ENCODE peak calls at places on chromosomes 4 and X, in five cellular contexts. One of them, this sample, is unnamed.

GRCh38 chr4:146095091-146095690 is 80.3 kb upstream of the LSM6 start:
- DNase-seq in cardiac muscle cell: peak
- DNase-seq in pancreas: no peak
- DNase-seq in fibroblast of lung: peak
- DNase-seq in fibroblast of pulmonary artery: peak
- DNase-seq in this sample: no peak

GRCh38 chr4:2799971-2800690 is 7.2 kb downstream of the SH3BP2 start:
- DNase-seq in cardiac muscle cell: no peak
- DNase-seq in pancreas: peak
- DNase-seq in fibroblast of lung: no peak
- DNase-seq in fibroblast of pulmonary artery: no peak
- DNase-seq in this sample: peak

GRCh38 chrX:12269484-12269883 is 131.2 kb downstream of the FRMPD4 start:
- DNase-seq in cardiac muscle cell: no peak
- DNase-seq in pancreas: no peak
- DNase-seq in fibroblast of lung: no peak
- DNase-seq in fibroblast of pulmonary artery: peak
- DNase-seq in this sample: no peak

GRCh38 chrX:12984629-12985303 is 9.9 kb downstream of the TMSB4X start:
- DNase-seq in cardiac muscle cell: peak
- DNase-seq in pancreas: peak
- DNase-seq in fibroblast of lung: peak
- DNase-seq in fibroblast of pulmonary artery: peak
- DNase-seq in this sample: no peak

GRCh38 chrX:149453030-149453429 is 52.1 kb downstream of the IDS start:
- DNase-seq in cardiac muscle cell: peak
- DNase-seq in pancreas: no peak
- DNase-seq in fibroblast of lung: peak
- DNase-seq in fibroblast of pulmonary artery: peak
- DNase-seq in this sample: no peak

GRCh38 chr4:140061883-140062282 is 92.1 kb downstream of the MAML3 start:
- DNase-seq in cardiac muscle cell: no peak
- DNase-seq in pancreas: no peak
- DNase-seq in fibroblast of lung: no peak
- DNase-seq in fibroblast of pulmonary artery: no peak
- DNase-seq in this sample: no peak

GRCh38 chr4:7295201-7295916 is 103.0 kb downstream of the SORCS2 start:
- DNase-seq in cardiac muscle cell: peak
- DNase-seq in pancreas: no peak
- DNase-seq in fibroblast of lung: no peak
- DNase-seq in fibroblast of pulmonary artery: peak
- DNase-seq in this sample: no peak

GRCh38 chrX:22365460-22365859 is 92.7 kb downstream of the CBLL2 start:
- DNase-seq in cardiac muscle cell: peak
- DNase-seq in pancreas: no peak
- DNase-seq in fibroblast of lung: peak
- DNase-seq in fibroblast of pulmonary artery: peak
- DNase-seq in this sample: no peak

GRCh38 chr4:115687356-115687755 is 573.9 kb upstream of the NDST4 start:
- DNase-seq in cardiac muscle cell: no peak
- DNase-seq in pancreas: no peak
- DNase-seq in fibroblast of lung: no peak
- DNase-seq in fibroblast of pulmonary artery: no peak
- DNase-seq in this sample: no peak

GRCh38 chr4:95045429-95045828 is 287.7 kb downstream of the BMPR1B start:
- DNase-seq in cardiac muscle cell: peak
- DNase-seq in pancreas: no peak
- DNase-seq in fibroblast of lung: no peak
- DNase-seq in fibroblast of pulmonary artery: peak
- DNase-seq in this sample: no peak

GRCh38 chr4:21827575-21827974 is 121.0 kb downstream of the KCNIP4 start:
- DNase-seq in cardiac muscle cell: peak
- DNase-seq in pancreas: no peak
- DNase-seq in fibroblast of lung: peak
- DNase-seq in fibroblast of pulmonary artery: peak
- DNase-seq in this sample: no peak

GRCh38 chr4:79402452-79402851 is 5.6 kb downstream of the GK2 start:
- DNase-seq in cardiac muscle cell: no peak
- DNase-seq in pancreas: no peak
- DNase-seq in fibroblast of lung: no peak
- DNase-seq in fibroblast of pulmonary artery: no peak
- DNase-seq in this sample: no peak

GRCh38 chr4:82745173-82745842 is 53.3 kb downstream of the SCD5 start:
- DNase-seq in cardiac muscle cell: no peak
- DNase-seq in pancreas: no peak
- DNase-seq in fibroblast of lung: no peak
- DNase-seq in fibroblast of pulmonary artery: no peak
- DNase-seq in this sample: no peak

GRCh38 chr4:188041721-188042120 is 46.1 kb downstream of the ZFP42 start:
- DNase-seq in cardiac muscle cell: no peak
- DNase-seq in pancreas: no peak
- DNase-seq in fibroblast of lung: no peak
- DNase-seq in fibroblast of pulmonary artery: no peak
- DNase-seq in this sample: no peak

GRCh38 chr4:70559216-70559830 is 32.7 kb upstream of the AMBN start:
- DNase-seq in cardiac muscle cell: peak
- DNase-seq in pancreas: no peak
- DNase-seq in fibroblast of lung: peak
- DNase-seq in fibroblast of pulmonary artery: peak
- DNase-seq in this sample: no peak

GRCh38 chr4:123125477-123125876 is 203.1 kb upstream of the NUDT6 start:
- DNase-seq in cardiac muscle cell: no peak
- DNase-seq in pancreas: no peak
- DNase-seq in fibroblast of lung: no peak
- DNase-seq in fibroblast of pulmonary artery: no peak
- DNase-seq in this sample: no peak

GRCh38 chr4:52173470-52174055 is 122.5 kb downstream of the SPATA18 start:
- DNase-seq in cardiac muscle cell: peak
- DNase-seq in pancreas: no peak
- DNase-seq in fibroblast of lung: peak
- DNase-seq in fibroblast of pulmonary artery: peak
- DNase-seq in this sample: no peak

GRCh38 chrX:14073561-14073960 is 43.9 kb upstream of the GEMIN8 start:
- DNase-seq in cardiac muscle cell: no peak
- DNase-seq in pancreas: no peak
- DNase-seq in fibroblast of lung: peak
- DNase-seq in fibroblast of pulmonary artery: no peak
- DNase-seq in this sample: no peak

GRCh38 chr4:105198541-105198940 is 51.9 kb downstream of the TET2 start:
- DNase-seq in cardiac muscle cell: no peak
- DNase-seq in pancreas: no peak
- DNase-seq in fibroblast of lung: no peak
- DNase-seq in fibroblast of pulmonary artery: no peak
- DNase-seq in this sample: no peak

GRCh38 chr4:75699299-75699698 is 25.1 kb upstream of the USO1 start:
- DNase-seq in cardiac muscle cell: no peak
- DNase-seq in pancreas: no peak
- DNase-seq in fibroblast of lung: no peak
- DNase-seq in fibroblast of pulmonary artery: no peak
- DNase-seq in this sample: no peak

GRCh38 chr4:8194306-8195242 is 4.5 kb upstream of the SH3TC1 start:
- DNase-seq in cardiac muscle cell: no peak
- DNase-seq in pancreas: no peak
- DNase-seq in fibroblast of lung: no peak
- DNase-seq in fibroblast of pulmonary artery: no peak
- DNase-seq in this sample: no peak

GRCh38 chr4:67288964-67289363 is 256.3 kb downstream of the CENPC start:
- DNase-seq in cardiac muscle cell: peak
- DNase-seq in pancreas: no peak
- DNase-seq in fibroblast of lung: no peak
- DNase-seq in fibroblast of pulmonary artery: peak
- DNase-seq in this sample: no peak

GRCh38 chr4:85708468-85708867 is 233.5 kb downstream of the ARHGAP24 start:
- DNase-seq in cardiac muscle cell: peak
- DNase-seq in pancreas: no peak
- DNase-seq in fibroblast of lung: no peak
- DNase-seq in fibroblast of pulmonary artery: no peak
- DNase-seq in this sample: no peak

GRCh38 chr4:152534541-152535231 is 1.2 kb downstream of the FBXW7 start:
- DNase-seq in cardiac muscle cell: peak
- DNase-seq in pancreas: peak
- DNase-seq in fibroblast of lung: peak
- DNase-seq in fibroblast of pulmonary artery: peak
- DNase-seq in this sample: peak

GRCh38 chr4:3862640-3863420 is 96.6 kb downstream of the ADRA2C start:
- DNase-seq in cardiac muscle cell: no peak
- DNase-seq in pancreas: no peak
- DNase-seq in fibroblast of lung: no peak
- DNase-seq in fibroblast of pulmonary artery: no peak
- DNase-seq in this sample: no peak

GRCh38 chrX:67780694-67781109 is 236.9 kb downstream of the AR start:
- DNase-seq in cardiac muscle cell: peak
- DNase-seq in pancreas: no peak
- DNase-seq in fibroblast of lung: peak
- DNase-seq in fibroblast of pulmonary artery: peak
- DNase-seq in this sample: peak

GRCh38 chr4:6668391-6668790 is 25.3 kb upstream of the S100P start:
- DNase-seq in cardiac muscle cell: peak
- DNase-seq in pancreas: no peak
- DNase-seq in fibroblast of lung: no peak
- DNase-seq in fibroblast of pulmonary artery: peak
- DNase-seq in this sample: no peak

GRCh38 chr4:158068063-158068462 is 104.8 kb downstream of the GASK1B start:
- DNase-seq in cardiac muscle cell: peak
- DNase-seq in pancreas: no peak
- DNase-seq in fibroblast of lung: no peak
- DNase-seq in fibroblast of pulmonary artery: peak
- DNase-seq in this sample: no peak

GRCh38 chr4:74004668-74005067 is 6.2 kb upstream of the CXCL5 start:
- DNase-seq in cardiac muscle cell: no peak
- DNase-seq in pancreas: no peak
- DNase-seq in fibroblast of lung: no peak
- DNase-seq in fibroblast of pulmonary artery: no peak
- DNase-seq in this sample: no peak

GRCh38 chr4:156169011-156169410 is 215.3 kb upstream of the CTSO start:
- DNase-seq in cardiac muscle cell: peak
- DNase-seq in pancreas: no peak
- DNase-seq in fibroblast of lung: peak
- DNase-seq in fibroblast of pulmonary artery: peak
- DNase-seq in this sample: no peak

GRCh38 chrX:115344885-115345653 is 55.6 kb downstream of the LUZP4 start:
- DNase-seq in cardiac muscle cell: peak
- DNase-seq in pancreas: peak
- DNase-seq in fibroblast of lung: peak
- DNase-seq in fibroblast of pulmonary artery: peak
- DNase-seq in this sample: peak

GRCh38 chr4:118557298-118557851 is 127.8 kb upstream of the METTL14 start:
- DNase-seq in cardiac muscle cell: peak
- DNase-seq in pancreas: no peak
- DNase-seq in fibroblast of lung: peak
- DNase-seq in fibroblast of pulmonary artery: peak
- DNase-seq in this sample: no peak

GRCh38 chrX:108028854-108029253 is 16.0 kb upstream of the VSIG1 start:
- DNase-seq in cardiac muscle cell: peak
- DNase-seq in pancreas: no peak
- DNase-seq in fibroblast of lung: no peak
- DNase-seq in fibroblast of pulmonary artery: peak
- DNase-seq in this sample: no peak

GRCh38 chr4:47972181-47972580 is 44.3 kb downstream of the CNGA1 start:
- DNase-seq in cardiac muscle cell: no peak
- DNase-seq in pancreas: no peak
- DNase-seq in fibroblast of lung: no peak
- DNase-seq in fibroblast of pulmonary artery: no peak
- DNase-seq in this sample: no peak

GRCh38 chrX:154805696-154806091 is 409 bp upstream of the MPP1 start:
- DNase-seq in cardiac muscle cell: peak
- DNase-seq in pancreas: no peak
- DNase-seq in fibroblast of lung: peak
- DNase-seq in fibroblast of pulmonary artery: peak
- DNase-seq in this sample: no peak

GRCh38 chr4:2839060-2839459 is 4.6 kb upstream of the ADD1 start:
- DNase-seq in cardiac muscle cell: no peak
- DNase-seq in pancreas: no peak
- DNase-seq in fibroblast of lung: no peak
- DNase-seq in fibroblast of pulmonary artery: no peak
- DNase-seq in this sample: no peak

GRCh38 chr4:40672528-40673522 is 43.2 kb upstream of the RBM47 start:
- DNase-seq in cardiac muscle cell: peak
- DNase-seq in pancreas: no peak
- DNase-seq in fibroblast of lung: peak
- DNase-seq in fibroblast of pulmonary artery: peak
- DNase-seq in this sample: no peak

GRCh38 chr4:24674279-24674678 is 89.9 kb upstream of the DHX15 start:
- DNase-seq in cardiac muscle cell: no peak
- DNase-seq in pancreas: no peak
- DNase-seq in fibroblast of lung: no peak
- DNase-seq in fibroblast of pulmonary artery: no peak
- DNase-seq in this sample: no peak

DNA sequence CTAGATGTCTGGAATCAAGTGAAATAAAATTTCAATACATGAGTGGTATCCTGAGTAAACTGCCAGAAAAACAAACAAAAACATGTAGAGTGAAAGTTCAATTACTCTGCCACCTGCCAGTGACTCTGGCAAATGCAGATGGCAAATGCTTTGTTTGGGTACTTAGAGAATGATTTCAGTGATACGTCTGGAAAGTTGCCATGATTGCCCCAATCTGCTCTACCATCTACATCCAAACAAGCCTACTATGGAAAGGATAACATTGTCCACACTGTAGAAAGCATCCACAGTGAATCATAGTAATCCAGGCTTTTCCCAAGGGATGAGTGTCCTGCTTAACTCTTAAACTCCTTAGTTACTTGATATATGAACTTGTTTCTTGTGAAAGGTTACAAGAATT is 3.4 kb downstream of the SPATA4 start:
- DNase-seq in cardiac muscle cell: no peak
- DNase-seq in pancreas: no peak
- DNase-seq in fibroblast of lung: peak
- DNase-seq in fibroblast of pulmonary artery: no peak
- DNase-seq in this sample: no peak
- TF ChIP-seq CTCF in cardiac muscle cell: no peak
- TF ChIP-seq CTCF in pancreas: no peak
- TF ChIP-seq CTCF in fibroblast of lung: no peak
- TF ChIP-seq CTCF in fibroblast of pulmonary artery: no peak
- TF ChIP-seq CTCF in this sample: no peak

GRCh38 chrX:39261446-39262147 is 460.3 kb downstream of the MID1IP1 start:
- DNase-seq in cardiac muscle cell: peak
- DNase-seq in pancreas: no peak
- DNase-seq in fibroblast of lung: peak
- DNase-seq in fibroblast of pulmonary artery: peak
- DNase-seq in this sample: no peak
- TF ChIP-seq CTCF in cardiac muscle cell: peak
- TF ChIP-seq CTCF in pancreas: peak
- TF ChIP-seq CTCF in fibroblast of lung: peak
- TF ChIP-seq CTCF in fibroblast of pulmonary artery: peak
- TF ChIP-seq CTCF in this sample: peak

GRCh38 chr4:135177323-135177722 is 975.7 kb upstream of the PABPC4L start:
- DNase-seq in cardiac muscle cell: no peak
- DNase-seq in pancreas: no peak
- DNase-seq in fibroblast of lung: no peak
- DNase-seq in fibroblast of pulmonary artery: no peak
- DNase-seq in this sample: no peak
- TF ChIP-seq CTCF in cardiac muscle cell: no peak
- TF ChIP-seq CTCF in pancreas: no peak
- TF ChIP-seq CTCF in fibroblast of lung: no peak
- TF ChIP-seq CTCF in fibroblast of pulmonary artery: no peak
- TF ChIP-seq CTCF in this sample: no peak

GRCh38 chr4:121675715-121676114 is 21.1 kb downstream of the ANXA5 start:
- DNase-seq in cardiac muscle cell: peak
- DNase-seq in pancreas: no peak
- DNase-seq in fibroblast of lung: peak
- DNase-seq in fibroblast of pulmonary artery: peak
- DNase-seq in this sample: no peak
- TF ChIP-seq CTCF in cardiac muscle cell: peak
- TF ChIP-seq CTCF in pancreas: no peak
- TF ChIP-seq CTCF in fibroblast of lung: peak
- TF ChIP-seq CTCF in fibroblast of pulmonary artery: peak
- TF ChIP-seq CTCF in this sample: no peak

This sample was measured in suprapubic skin.